ENCODE peak calls at places on chromosomes 1 and 21, in five cellular contexts. V is esophagus muscularis mucosa; Q is HFFc6; I is GM04503; T is stimulated activated CD4-positive, alpha-beta T cell treated with anti-CD3 and anti-CD28 coated beads, Interleukin-4, amount 100 ng/mL, for 1 hour. E is an unnamed sample.

GRCh38 chr1:64696879-64697278 is 48.0 kb upstream of the RAVER2 start:
- DNase-seq in V (no peak), Q (no peak), I (no peak), T (no peak), E (no peak)

GRCh38 chr21:31623664-31624063 is 35.8 kb upstream of the SOD1 start:
- DNase-seq in V (no peak), Q (no peak), I (no peak), T (no peak), E (no peak)

GRCh38 chr21:38766987-38767722 is 38.6 kb upstream of the ETS2 start:
- DNase-seq in V (no peak), Q (no peak), I (no peak), T (peak; percentile 62), E (no peak)

GRCh38 chr1:57632401-57632800 is 208.5 kb upstream of the DAB1 start:
- DNase-seq in V (no peak), Q (no peak), I (no peak), T (no peak), E (peak; percentile 67)

GRCh38 chr1:110768595-110768994 is 93.9 kb upstream of the KCNA3 start:
- DNase-seq in V (no peak), Q (no peak), I (no peak), T (no peak), E (no peak)

GRCh38 chr1:223248787-223249175 is 105.7 kb upstream of the TLR5 start:
- DNase-seq in V (no peak), Q (no peak), I (no peak), T (no peak), E (no peak)

GRCh38 chr1:10253755-10254154 is 43.4 kb downstream of the KIF1B start:
- DNase-seq in V (no peak), Q (peak; percentile 97), I (peak; percentile 97), T (no peak), E (peak; percentile 52)

GRCh38 chr1:244341455-244342450 is 110.0 kb downstream of the ADSS2 start:
- DNase-seq in V (no peak), Q (no peak), I (no peak), T (no peak), E (no peak)

GRCh38 chr1:154157520-154158306 is 2.8 kb upstream of the NUP210L start:
- DNase-seq in V (no peak), Q (no peak), I (no peak), T (peak; percentile 48), E (peak; percentile 98)

GRCh38 chr1:6774381-6774780 is 10.9 kb upstream of the CAMTA1 start:
- DNase-seq in V (no peak), Q (no peak), I (no peak), T (no peak), E (no peak)

GRCh38 chr1:204348197-204348596 is 11.5 kb downstream of the PLEKHA6 start:
- DNase-seq in V (no peak), Q (no peak), I (no peak), T (no peak), E (no peak)

GRCh38 chr1:34803770-34804169 is 11.0 kb downstream of the GJA4 start:
- DNase-seq in V (peak; percentile 24), Q (no peak), I (no peak), T (no peak), E (no peak)

GRCh38 chr1:11316701-11317100 is 43.7 kb downstream of the UBIAD1 start:
- DNase-seq in V (no peak), Q (no peak), I (no peak), T (no peak), E (no peak)

GRCh38 chr1:168792142-168792541 is 63.1 kb upstream of the DPT start:
- DNase-seq in V (no peak), Q (no peak), I (no peak), T (no peak), E (no peak)